ENCODE peak calls at places on chromosomes 1 and 21, in five cellular contexts. K, O, V, N and G are unnamed samples.
A peak's percentile ranks its signal among the peaks of the same experiment; 100 is the strongest.

GRCh38 chr1:245860681-245861552 is 646.2 kb downstream of the SMYD3 start:
- DNase-seq in O (no peak), K (no peak), V (no peak), N (no peak), G (no peak)

GRCh38 chr1:183103141-183103540 is 79.9 kb downstream of the LAMC1 start:
- DNase-seq in N (no peak), V (no peak), K (peak; percentile 23), O (peak; percentile 38), G (no peak)

GRCh38 chr1:230282157-230282556 is 144.0 kb downstream of the PGBD5 start:
- DNase-seq in N (peak; percentile 65), O (no peak), K (no peak), V (no peak), G (no peak)

GRCh38 chr1:171566467-171566866 is 55.6 kb upstream of the MYOCOS start:
- DNase-seq in V (no peak), O (no peak), N (no peak), K (no peak), G (no peak)

GRCh38 chr1:162175393-162175792 is 105.9 kb downstream of the NOS1AP start:
- DNase-seq in N (no peak), V (no peak), K (peak; percentile 71), O (no peak), G (no peak)

GRCh38 chr1:64623750-64624445 is 121.0 kb upstream of the RAVER2 start:
- DNase-seq in N (peak; percentile 15), K (no peak), O (no peak), V (no peak), G (no peak)

GRCh38 chr1:161019767-161020572 is 982 bp downstream of the F11R start:
- DNase-seq in K (no peak), O (no peak), N (no peak), V (no peak), G (no peak)

GRCh38 chr21:34337741-34338140 is 26.1 kb upstream of the KCNE2 start:
- DNase-seq in V (no peak), O (no peak), K (no peak), N (no peak), G (no peak)

GRCh38 chr1:93148001-93148400 is 32.2 kb downstream of the TMED5 start:
- DNase-seq in O (no peak), K (no peak), V (no peak), N (no peak), G (no peak)

GRCh38 chr1:9653195-9653782 is 1.8 kb downstream of the PIK3CD start:
- DNase-seq in V (no peak), N (no peak), K (peak; percentile 21), O (no peak), G (no peak)

GRCh38 chr1:183272390-183272801 is 86.3 kb downstream of the LAMC2 start:
- DNase-seq in O (no peak), N (no peak), K (no peak), V (no peak), G (no peak)

GRCh38 chr1:10941891-10942541 is 70.4 kb upstream of the TARDBP start:
- DNase-seq in O (peak; percentile 65), N (no peak), V (peak; percentile 21), K (peak; percentile 75), G (peak; percentile 54)

GRCh38 chr1:209375681-209376360 is 207.7 kb upstream of the CAMK1G start:
- DNase-seq in K (no peak), O (no peak), N (no peak), V (no peak), G (no peak)

GRCh38 chr1:234722267-234722704 is 112.3 kb upstream of the IRF2BP2 start:
- DNase-seq in V (no peak), K (no peak), N (no peak), O (no peak), G (no peak)

GRCh38 chr1:208349679-208350330 is 105.6 kb upstream of the PLXNA2 start:
- DNase-seq in K (no peak), V (no peak), N (no peak), O (no peak), G (no peak)

DNA sequence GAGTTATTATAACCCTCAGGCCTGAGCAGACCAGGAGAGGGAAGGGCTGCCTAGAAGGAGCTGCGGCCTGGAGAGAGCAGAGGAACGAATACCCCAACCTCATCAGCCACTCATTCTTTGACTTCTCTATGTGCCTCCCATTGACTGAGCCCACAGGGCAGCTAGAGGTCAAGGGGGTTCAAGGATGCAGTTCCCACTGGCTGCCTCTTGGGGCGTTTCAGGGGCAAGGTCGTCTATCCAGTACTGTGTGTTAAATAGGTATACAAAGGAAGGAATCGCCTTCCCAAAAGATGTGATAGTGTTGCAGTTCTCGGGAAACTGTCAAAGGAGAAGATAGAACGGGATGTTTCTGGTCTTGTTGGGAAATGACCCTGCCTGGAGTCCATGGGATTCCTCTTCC is 250.6 kb downstream of the PRDM2 start:
- DNase-seq in K (peak; percentile 6), V (no peak), N (no peak), O (no peak), G (no peak)
- TF ChIP-seq CTCF in K (peak; percentile 32), V (no peak), N (no peak), O (no peak), G (no peak)

DNA sequence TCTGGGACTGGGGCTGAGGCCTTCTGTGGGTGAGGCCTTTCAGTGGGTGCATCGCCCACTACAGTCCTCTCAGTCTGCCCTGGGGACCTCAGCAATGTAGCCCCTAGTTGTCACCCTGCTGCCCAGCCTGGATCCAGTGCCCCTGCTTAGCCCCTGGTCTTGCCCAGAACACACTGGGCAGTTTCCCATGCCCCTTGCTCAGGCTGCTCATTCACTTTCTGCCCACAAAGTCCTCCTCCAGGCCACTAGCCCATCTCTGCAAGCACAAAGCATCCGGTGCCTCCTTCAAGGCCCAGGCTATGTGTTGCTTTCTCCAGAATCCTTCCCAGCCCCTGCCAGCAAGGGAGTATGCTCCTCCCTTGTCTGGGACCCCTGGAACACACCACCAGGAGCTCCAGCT is 5.4 kb upstream of the ADORA1 start:
- DNase-seq in V (no peak), K (no peak), N (no peak), O (no peak), G (no peak)
- H3K4me1 ChIP-seq in V (no peaks in the 10 kb centered on the region), K (peaks cover 25% of the 10 kb centered on the region), N (peaks cover 3% of the 10 kb centered on the region), O (peaks cover 21% of the 10 kb centered on the region), G (no peaks in the 10 kb centered on the region)

DNA sequence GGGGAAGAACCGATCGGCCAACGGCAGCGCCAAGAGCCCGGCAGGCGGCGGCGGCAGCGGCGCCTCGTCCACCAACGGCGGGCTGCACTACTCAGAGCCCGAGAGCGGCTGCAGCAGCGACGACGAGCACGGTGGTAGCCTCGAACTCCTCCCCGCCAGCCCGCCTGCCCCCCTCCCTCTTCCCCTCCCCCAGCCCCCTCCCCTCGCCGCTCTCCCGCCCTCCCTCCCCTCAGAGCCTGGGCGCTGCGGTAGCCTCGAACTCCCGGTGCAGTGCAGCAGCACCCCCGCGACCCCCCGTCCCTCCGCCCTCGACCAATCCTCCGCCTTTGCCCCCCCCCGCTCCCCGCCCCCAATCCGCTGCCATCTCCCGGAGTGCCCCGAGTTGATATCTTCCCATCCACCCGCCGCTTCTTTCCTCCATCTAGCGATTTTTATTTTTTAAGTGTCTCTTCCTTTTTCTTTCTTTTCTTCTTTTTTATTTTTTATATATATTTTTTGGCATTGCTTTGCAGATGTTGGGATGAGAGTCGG is 495 bp downstream of the RCOR3 start:
- DNase-seq in K (no peak), V (peak; percentile 26), N (peak; percentile 71), O (peak; percentile 72), G (no peak)
- TF ChIP-seq CTCF in K (no peak), V (no peak), N (no peak), O (no peak), G (no peak)

DNA sequence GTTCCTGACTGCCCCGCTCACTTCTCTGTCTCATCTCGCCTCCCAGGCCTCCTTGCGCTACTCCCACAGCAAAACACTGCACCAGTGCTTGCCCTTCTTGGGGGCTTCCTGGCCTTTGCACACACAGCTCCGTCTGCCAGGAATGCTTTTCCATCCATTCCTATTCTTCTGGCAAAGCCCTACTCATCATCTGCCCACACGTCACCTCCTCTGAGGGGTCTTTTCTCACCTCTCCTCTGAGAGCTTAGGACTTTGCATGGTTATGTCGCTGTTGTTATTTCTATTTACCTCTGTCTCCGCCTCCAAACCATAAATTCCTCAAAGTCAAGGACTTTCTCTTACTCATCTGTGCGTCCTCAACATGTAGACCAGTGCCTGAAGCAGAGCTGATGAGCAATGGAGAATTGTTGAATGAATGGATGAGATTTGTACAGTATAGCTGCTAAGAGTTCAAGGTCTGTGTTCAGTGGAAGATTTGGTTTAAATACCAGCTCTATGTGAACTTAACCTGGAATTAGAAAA is 26.4 kb upstream of the BTG2 start:
- DNase-seq in K (no peak), V (no peak), N (no peak), O (no peak), G (no peak)
- H3K4me1 ChIP-seq in K (peaks cover 62% of the 10 kb centered on the region), V (peaks cover 4% of the 10 kb centered on the region), N (peaks cover 43% of the 10 kb centered on the region), O (peaks cover 94% of the 10 kb centered on the region), G (peaks cover 29% of the 10 kb centered on the region)

GRCh38 chr21:31498985-31499384 is 154.9 kb upstream of the TIAM1 start:
- DNase-seq in N (no peak), V (no peak), O (no peak), K (no peak), G (no peak)
- TF ChIP-seq CTCF in N (no peak), V (no peak), O (no peak), K (no peak), G (no peak)

GRCh38 chr1:39148942-39149341 is 55.6 kb upstream of the MACF1 start:
- DNase-seq in V (no peak), K (no peak), N (no peak), O (no peak), G (no peak)
- H3K4me1 ChIP-seq in V (no peaks in the 10 kb centered on the region), K (peaks cover 52% of the 10 kb centered on the region), N (peaks cover 23% of the 10 kb centered on the region), O (peaks cover 54% of the 10 kb centered on the region), G (no peaks in the 10 kb centered on the region)

DNA sequence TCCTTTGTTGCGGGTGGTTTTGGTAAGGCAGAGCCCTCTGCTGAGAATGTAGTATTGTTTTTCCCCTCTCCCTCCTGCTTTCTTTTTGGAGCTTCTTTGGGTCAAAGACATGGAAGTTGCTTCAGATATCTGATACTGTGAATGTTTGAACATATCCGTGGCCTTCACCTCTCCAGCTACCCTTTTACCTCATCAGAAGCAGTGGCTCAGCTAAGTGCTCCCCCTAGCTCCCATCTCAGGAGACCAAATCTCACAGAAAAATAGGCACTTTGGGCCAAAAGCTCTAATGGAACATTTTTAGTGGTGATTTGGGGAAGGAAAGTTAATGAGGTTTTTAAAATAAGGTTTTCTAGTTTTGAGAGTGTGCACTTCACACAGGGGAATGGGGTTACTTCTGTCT is 6.3 kb downstream of the TMEM200B start:
- DNase-seq in O (no peak), K (no peak), V (no peak), N (no peak), G (no peak)
- TF ChIP-seq CTCF in O (peak; percentile 7), K (peak; percentile 30), V (peak; percentile 15), N (no peak), G (no peak)

GRCh38 chr1:201758508-201759050 is 70.4 kb upstream of the IPO9 start:
- DNase-seq in N (no peak), K (no peak), O (no peak), V (no peak), G (no peak)
- H3K4me1 ChIP-seq in N (no peaks in the 10 kb centered on the region), K (peaks cover 94% of the 10 kb centered on the region), O (no peaks in the 10 kb centered on the region), V (no peaks in the 10 kb centered on the region), G (no peaks in the 10 kb centered on the region)